ENCODE peak calls at places on chromosomes 2 and 18, in nine cellular contexts. One of them, this sample, is unnamed.

GRCh38 chr18:67104700-67105284 is 411.7 kb downstream of the DSEL start:
- DNase-seq in activated T-helper 1 cell treated with anti-CD3 and anti-CD28 coated beads, Interleukin-2, amount 50 U/mL, for 16 hours: no peak
- DNase-seq in fibroblast of mammary gland: peak; percentile 77
- DNase-seq in spleen: no peak
- DNase-seq in ACHN: peak; percentile 68
- DNase-seq in HuH-7: peak; percentile 11
- DNase-seq in D721Med: no peak
- DNase-seq in activated gamma-delta T cell treated with Interleukin-2 at 50 U/mL for 16 hours: peak; percentile 5
- DNase-seq in brain microvascular endothelial cell: peak; percentile 74
- DNase-seq in this sample: peak; percentile 70

GRCh38 chr2:43269074-43269572 is 42.7 kb upstream of the ZFP36L2 start:
- DNase-seq in activated T-helper 1 cell treated with anti-CD3 and anti-CD28 coated beads, Interleukin-2, amount 50 U/mL, for 16 hours: no peak
- DNase-seq in fibroblast of mammary gland: peak; percentile 100
- DNase-seq in spleen: peak; percentile 89
- DNase-seq in ACHN: peak; percentile 74
- DNase-seq in HuH-7: no peak
- DNase-seq in D721Med: peak; percentile 39
- DNase-seq in activated gamma-delta T cell treated with Interleukin-2 at 50 U/mL for 16 hours: no peak
- DNase-seq in brain microvascular endothelial cell: peak; percentile 97
- DNase-seq in this sample: peak; percentile 100

GRCh38 chr2:109448946-109449788 is 164.6 kb downstream of the SEPTIN10 start:
- DNase-seq in activated T-helper 1 cell treated with anti-CD3 and anti-CD28 coated beads, Interleukin-2, amount 50 U/mL, for 16 hours: no peak
- DNase-seq in fibroblast of mammary gland: peak; percentile 6
- DNase-seq in spleen: peak; percentile 62
- DNase-seq in ACHN: no peak
- DNase-seq in HuH-7: no peak
- DNase-seq in D721Med: no peak
- DNase-seq in activated gamma-delta T cell treated with Interleukin-2 at 50 U/mL for 16 hours: no peak
- DNase-seq in brain microvascular endothelial cell: no peak
- DNase-seq in this sample: peak; percentile 84

GRCh38 chr2:231604101-231604684 is 11.5 kb downstream of the TEX44 start:
- DNase-seq in activated T-helper 1 cell treated with anti-CD3 and anti-CD28 coated beads, Interleukin-2, amount 50 U/mL, for 16 hours: no peak
- DNase-seq in fibroblast of mammary gland: no peak
- DNase-seq in spleen: peak; percentile 88
- DNase-seq in ACHN: no peak
- DNase-seq in HuH-7: peak; percentile 50
- DNase-seq in D721Med: peak; percentile 65
- DNase-seq in activated gamma-delta T cell treated with Interleukin-2 at 50 U/mL for 16 hours: no peak
- DNase-seq in brain microvascular endothelial cell: no peak
- DNase-seq in this sample: no peak

GRCh38 chr2:118085173-118086023 is 2.9 kb upstream of the INSIG2 start:
- DNase-seq in activated T-helper 1 cell treated with anti-CD3 and anti-CD28 coated beads, Interleukin-2, amount 50 U/mL, for 16 hours: no peak
- DNase-seq in fibroblast of mammary gland: no peak
- DNase-seq in spleen: no peak
- DNase-seq in ACHN: peak; percentile 20
- DNase-seq in HuH-7: no peak
- DNase-seq in D721Med: no peak
- DNase-seq in activated gamma-delta T cell treated with Interleukin-2 at 50 U/mL for 16 hours: no peak
- DNase-seq in brain microvascular endothelial cell: no peak
- DNase-seq in this sample: no peak

GRCh38 chr2:164605295-164605694 is 16.0 kb downstream of the GRB14 start:
- DNase-seq in activated T-helper 1 cell treated with anti-CD3 and anti-CD28 coated beads, Interleukin-2, amount 50 U/mL, for 16 hours: no peak
- DNase-seq in fibroblast of mammary gland: peak; percentile 14
- DNase-seq in spleen: no peak
- DNase-seq in ACHN: no peak
- DNase-seq in HuH-7: no peak
- DNase-seq in D721Med: no peak
- DNase-seq in activated gamma-delta T cell treated with Interleukin-2 at 50 U/mL for 16 hours: no peak
- DNase-seq in brain microvascular endothelial cell: no peak
- DNase-seq in this sample: no peak

GRCh38 chr2:134452042-134452733 is 198.3 kb downstream of the MGAT5 start:
- DNase-seq in activated T-helper 1 cell treated with anti-CD3 and anti-CD28 coated beads, Interleukin-2, amount 50 U/mL, for 16 hours: no peak
- DNase-seq in fibroblast of mammary gland: no peak
- DNase-seq in spleen: peak; percentile 42
- DNase-seq in ACHN: no peak
- DNase-seq in HuH-7: no peak
- DNase-seq in D721Med: no peak
- DNase-seq in activated gamma-delta T cell treated with Interleukin-2 at 50 U/mL for 16 hours: no peak
- DNase-seq in brain microvascular endothelial cell: no peak
- DNase-seq in this sample: no peak

GRCh38 chr2:97958184-97958583 is 37.6 kb downstream of the TMEM131 start:
- DNase-seq in activated T-helper 1 cell treated with anti-CD3 and anti-CD28 coated beads, Interleukin-2, amount 50 U/mL, for 16 hours: no peak
- DNase-seq in fibroblast of mammary gland: no peak
- DNase-seq in spleen: no peak
- DNase-seq in ACHN: no peak
- DNase-seq in HuH-7: no peak
- DNase-seq in D721Med: no peak
- DNase-seq in activated gamma-delta T cell treated with Interleukin-2 at 50 U/mL for 16 hours: no peak
- DNase-seq in brain microvascular endothelial cell: no peak
- DNase-seq in this sample: no peak

GRCh38 chr2:85741811-85742507 is 11.8 kb upstream of the ATOH8 start:
- DNase-seq in activated T-helper 1 cell treated with anti-CD3 and anti-CD28 coated beads, Interleukin-2, amount 50 U/mL, for 16 hours: no peak
- DNase-seq in fibroblast of mammary gland: peak; percentile 89
- DNase-seq in spleen: no peak
- DNase-seq in ACHN: no peak
- DNase-seq in HuH-7: no peak
- DNase-seq in D721Med: no peak
- DNase-seq in activated gamma-delta T cell treated with Interleukin-2 at 50 U/mL for 16 hours: no peak
- DNase-seq in brain microvascular endothelial cell: peak; percentile 89
- DNase-seq in this sample: peak; percentile 96

GRCh38 chr18:32684940-32685339 is 87.9 kb downstream of the KLHL14 start:
- DNase-seq in activated T-helper 1 cell treated with anti-CD3 and anti-CD28 coated beads, Interleukin-2, amount 50 U/mL, for 16 hours: no peak
- DNase-seq in fibroblast of mammary gland: no peak
- DNase-seq in spleen: no peak
- DNase-seq in ACHN: no peak
- DNase-seq in HuH-7: no peak
- DNase-seq in D721Med: no peak
- DNase-seq in activated gamma-delta T cell treated with Interleukin-2 at 50 U/mL for 16 hours: no peak
- DNase-seq in brain microvascular endothelial cell: no peak
- DNase-seq in this sample: no peak

GRCh38 chr2:137865954-137866540 is 98.2 kb upstream of the HNMT start:
- DNase-seq in activated T-helper 1 cell treated with anti-CD3 and anti-CD28 coated beads, Interleukin-2, amount 50 U/mL, for 16 hours: no peak
- DNase-seq in fibroblast of mammary gland: peak; percentile 58
- DNase-seq in spleen: no peak
- DNase-seq in ACHN: peak; percentile 65
- DNase-seq in HuH-7: peak; percentile 12
- DNase-seq in D721Med: no peak
- DNase-seq in activated gamma-delta T cell treated with Interleukin-2 at 50 U/mL for 16 hours: peak; percentile 29
- DNase-seq in brain microvascular endothelial cell: peak; percentile 16
- DNase-seq in this sample: peak; percentile 39

GRCh38 chr2:15561574-15562344 is 625 bp upstream of the NBAS start:
- DNase-seq in activated T-helper 1 cell treated with anti-CD3 and anti-CD28 coated beads, Interleukin-2, amount 50 U/mL, for 16 hours: no peak
- DNase-seq in fibroblast of mammary gland: peak; percentile 43
- DNase-seq in spleen: no peak
- DNase-seq in ACHN: peak; percentile 52
- DNase-seq in HuH-7: no peak
- DNase-seq in D721Med: no peak
- DNase-seq in activated gamma-delta T cell treated with Interleukin-2 at 50 U/mL for 16 hours: no peak
- DNase-seq in brain microvascular endothelial cell: peak; percentile 60
- DNase-seq in this sample: peak; percentile 39

GRCh38 chr2:223488814-223489213 is 113.3 kb downstream of the SCG2 start:
- DNase-seq in activated T-helper 1 cell treated with anti-CD3 and anti-CD28 coated beads, Interleukin-2, amount 50 U/mL, for 16 hours: no peak
- DNase-seq in fibroblast of mammary gland: peak; percentile 52
- DNase-seq in spleen: no peak
- DNase-seq in ACHN: peak; percentile 41
- DNase-seq in HuH-7: no peak
- DNase-seq in D721Med: no peak
- DNase-seq in activated gamma-delta T cell treated with Interleukin-2 at 50 U/mL for 16 hours: no peak
- DNase-seq in brain microvascular endothelial cell: peak; percentile 69
- DNase-seq in this sample: peak; percentile 95

GRCh38 chr2:85905891-85906290 is 17.1 kb upstream of the ST3GAL5 start:
- DNase-seq in activated T-helper 1 cell treated with anti-CD3 and anti-CD28 coated beads, Interleukin-2, amount 50 U/mL, for 16 hours: no peak
- DNase-seq in fibroblast of mammary gland: no peak
- DNase-seq in spleen: no peak
- DNase-seq in ACHN: no peak
- DNase-seq in HuH-7: no peak
- DNase-seq in D721Med: no peak
- DNase-seq in activated gamma-delta T cell treated with Interleukin-2 at 50 U/mL for 16 hours: no peak
- DNase-seq in brain microvascular endothelial cell: no peak
- DNase-seq in this sample: no peak

GRCh38 chr2:45826889-45827635 is 175.6 kb downstream of the PRKCE start:
- DNase-seq in activated T-helper 1 cell treated with anti-CD3 and anti-CD28 coated beads, Interleukin-2, amount 50 U/mL, for 16 hours: no peak
- DNase-seq in fibroblast of mammary gland: peak; percentile 89
- DNase-seq in spleen: no peak
- DNase-seq in ACHN: peak; percentile 52
- DNase-seq in HuH-7: no peak
- DNase-seq in D721Med: no peak
- DNase-seq in activated gamma-delta T cell treated with Interleukin-2 at 50 U/mL for 16 hours: no peak
- DNase-seq in brain microvascular endothelial cell: peak; percentile 16
- DNase-seq in this sample: peak; percentile 87

GRCh38 chr2:73268368-73268830 is 15.9 kb downstream of the FBXO41 start:
- DNase-seq in activated T-helper 1 cell treated with anti-CD3 and anti-CD28 coated beads, Interleukin-2, amount 50 U/mL, for 16 hours: no peak
- DNase-seq in fibroblast of mammary gland: no peak
- DNase-seq in spleen: no peak
- DNase-seq in ACHN: no peak
- DNase-seq in HuH-7: no peak
- DNase-seq in D721Med: no peak
- DNase-seq in activated gamma-delta T cell treated with Interleukin-2 at 50 U/mL for 16 hours: no peak
- DNase-seq in brain microvascular endothelial cell: no peak
- DNase-seq in this sample: no peak

GRCh38 chr2:143525536-143525935 is 396.3 kb downstream of the ARHGAP15 start:
- DNase-seq in activated T-helper 1 cell treated with anti-CD3 and anti-CD28 coated beads, Interleukin-2, amount 50 U/mL, for 16 hours: no peak
- DNase-seq in fibroblast of mammary gland: no peak
- DNase-seq in spleen: no peak
- DNase-seq in ACHN: no peak
- DNase-seq in HuH-7: no peak
- DNase-seq in D721Med: no peak
- DNase-seq in activated gamma-delta T cell treated with Interleukin-2 at 50 U/mL for 16 hours: no peak
- DNase-seq in brain microvascular endothelial cell: no peak
- DNase-seq in this sample: no peak

GRCh38 chr2:133489641-133490411 is 78.4 kb downstream of the NCKAP5 start:
- DNase-seq in activated T-helper 1 cell treated with anti-CD3 and anti-CD28 coated beads, Interleukin-2, amount 50 U/mL, for 16 hours: no peak
- DNase-seq in fibroblast of mammary gland: peak; percentile 12
- DNase-seq in spleen: no peak
- DNase-seq in ACHN: no peak
- DNase-seq in HuH-7: no peak
- DNase-seq in D721Med: no peak
- DNase-seq in activated gamma-delta T cell treated with Interleukin-2 at 50 U/mL for 16 hours: no peak
- DNase-seq in brain microvascular endothelial cell: no peak
- DNase-seq in this sample: no peak

GRCh38 chr18:5295231-5295920 is at the start of gene ZBTB14:
- DNase-seq in activated T-helper 1 cell treated with anti-CD3 and anti-CD28 coated beads, Interleukin-2, amount 50 U/mL, for 16 hours: peak; percentile 35
- DNase-seq in fibroblast of mammary gland: peak; percentile 42
- DNase-seq in spleen: peak; percentile 95
- DNase-seq in ACHN: peak; percentile 69
- DNase-seq in HuH-7: peak; percentile 56
- DNase-seq in D721Med: peak; percentile 64
- DNase-seq in activated gamma-delta T cell treated with Interleukin-2 at 50 U/mL for 16 hours: peak; percentile 66
- DNase-seq in brain microvascular endothelial cell: peak; percentile 7
- DNase-seq in this sample: peak; percentile 46

GRCh38 chr2:216665240-216665639 is 30.1 kb downstream of the IGFBP5 start:
- DNase-seq in activated T-helper 1 cell treated with anti-CD3 and anti-CD28 coated beads, Interleukin-2, amount 50 U/mL, for 16 hours: no peak
- DNase-seq in fibroblast of mammary gland: peak; percentile 42
- DNase-seq in spleen: no peak
- DNase-seq in ACHN: no peak
- DNase-seq in HuH-7: no peak
- DNase-seq in D721Med: no peak
- DNase-seq in activated gamma-delta T cell treated with Interleukin-2 at 50 U/mL for 16 hours: no peak
- DNase-seq in brain microvascular endothelial cell: no peak
- DNase-seq in this sample: no peak

GRCh38 chr2:120539937-120540718 is 194.2 kb downstream of the INHBB start:
- DNase-seq in activated T-helper 1 cell treated with anti-CD3 and anti-CD28 coated beads, Interleukin-2, amount 50 U/mL, for 16 hours: no peak
- DNase-seq in fibroblast of mammary gland: peak; percentile 95
- DNase-seq in spleen: no peak
- DNase-seq in ACHN: no peak
- DNase-seq in HuH-7: peak; percentile 81
- DNase-seq in D721Med: peak; percentile 53
- DNase-seq in activated gamma-delta T cell treated with Interleukin-2 at 50 U/mL for 16 hours: no peak
- DNase-seq in brain microvascular endothelial cell: peak; percentile 85
- DNase-seq in this sample: peak; percentile 96

GRCh38 chr18:33440011-33440383 is 524 bp downstream of the CCDC178 start:
- DNase-seq in activated T-helper 1 cell treated with anti-CD3 and anti-CD28 coated beads, Interleukin-2, amount 50 U/mL, for 16 hours: no peak
- DNase-seq in fibroblast of mammary gland: peak; percentile 67
- DNase-seq in spleen: no peak
- DNase-seq in ACHN: peak; percentile 44
- DNase-seq in HuH-7: peak; percentile 24
- DNase-seq in D721Med: no peak
- DNase-seq in activated gamma-delta T cell treated with Interleukin-2 at 50 U/mL for 16 hours: no peak
- DNase-seq in brain microvascular endothelial cell: peak; percentile 42
- DNase-seq in this sample: peak; percentile 0

GRCh38 chr2:20015482-20016083 is 3.1 kb upstream of the MATN3 start:
- DNase-seq in activated T-helper 1 cell treated with anti-CD3 and anti-CD28 coated beads, Interleukin-2, amount 50 U/mL, for 16 hours: no peak
- DNase-seq in fibroblast of mammary gland: peak; percentile 67
- DNase-seq in spleen: no peak
- DNase-seq in ACHN: peak; percentile 71
- DNase-seq in HuH-7: peak; percentile 65
- DNase-seq in D721Med: peak; percentile 38
- DNase-seq in activated gamma-delta T cell treated with Interleukin-2 at 50 U/mL for 16 hours: no peak
- DNase-seq in brain microvascular endothelial cell: peak; percentile 12
- DNase-seq in this sample: peak; percentile 68

GRCh38 chr2:36839976-36840617 is 126.2 kb downstream of the STRN start:
- DNase-seq in activated T-helper 1 cell treated with anti-CD3 and anti-CD28 coated beads, Interleukin-2, amount 50 U/mL, for 16 hours: no peak
- DNase-seq in fibroblast of mammary gland: no peak
- DNase-seq in spleen: no peak
- DNase-seq in ACHN: no peak
- DNase-seq in HuH-7: no peak
- DNase-seq in D721Med: no peak
- DNase-seq in activated gamma-delta T cell treated with Interleukin-2 at 50 U/mL for 16 hours: no peak
- DNase-seq in brain microvascular endothelial cell: no peak
- DNase-seq in this sample: no peak

GRCh38 chr18:8998481-8999217 is 103.8 kb upstream of the NDUFV2 start:
- DNase-seq in activated T-helper 1 cell treated with anti-CD3 and anti-CD28 coated beads, Interleukin-2, amount 50 U/mL, for 16 hours: no peak
- DNase-seq in fibroblast of mammary gland: peak; percentile 25
- DNase-seq in spleen: no peak
- DNase-seq in ACHN: no peak
- DNase-seq in HuH-7: peak; percentile 66
- DNase-seq in D721Med: no peak
- DNase-seq in activated gamma-delta T cell treated with Interleukin-2 at 50 U/mL for 16 hours: no peak
- DNase-seq in brain microvascular endothelial cell: no peak
- DNase-seq in this sample: no peak

GRCh38 chr2:147331790-147332419 is 512.9 kb upstream of the ACVR2A start:
- DNase-seq in activated T-helper 1 cell treated with anti-CD3 and anti-CD28 coated beads, Interleukin-2, amount 50 U/mL, for 16 hours: no peak
- DNase-seq in fibroblast of mammary gland: peak; percentile 64
- DNase-seq in spleen: no peak
- DNase-seq in ACHN: peak; percentile 68
- DNase-seq in HuH-7: peak; percentile 28
- DNase-seq in D721Med: no peak
- DNase-seq in activated gamma-delta T cell treated with Interleukin-2 at 50 U/mL for 16 hours: peak; percentile 21
- DNase-seq in brain microvascular endothelial cell: peak; percentile 25
- DNase-seq in this sample: peak; percentile 48

GRCh38 chr2:190351955-190352354 is 8.6 kb downstream of the INPP1 start:
- DNase-seq in activated T-helper 1 cell treated with anti-CD3 and anti-CD28 coated beads, Interleukin-2, amount 50 U/mL, for 16 hours: no peak
- DNase-seq in fibroblast of mammary gland: no peak
- DNase-seq in spleen: no peak
- DNase-seq in ACHN: no peak
- DNase-seq in HuH-7: no peak
- DNase-seq in D721Med: no peak
- DNase-seq in activated gamma-delta T cell treated with Interleukin-2 at 50 U/mL for 16 hours: no peak
- DNase-seq in brain microvascular endothelial cell: no peak
- DNase-seq in this sample: no peak

GRCh38 chr2:199315299-199316179 is 142.2 kb downstream of the SATB2 start:
- DNase-seq in activated T-helper 1 cell treated with anti-CD3 and anti-CD28 coated beads, Interleukin-2, amount 50 U/mL, for 16 hours: no peak
- DNase-seq in fibroblast of mammary gland: peak; percentile 64
- DNase-seq in spleen: no peak
- DNase-seq in ACHN: peak; percentile 53
- DNase-seq in HuH-7: peak; percentile 9
- DNase-seq in D721Med: no peak
- DNase-seq in activated gamma-delta T cell treated with Interleukin-2 at 50 U/mL for 16 hours: no peak
- DNase-seq in brain microvascular endothelial cell: peak; percentile 27
- DNase-seq in this sample: peak; percentile 33

GRCh38 chr18:40041951-40042350 is 1913.1 kb upstream of the PIK3C3 start:
- DNase-seq in activated T-helper 1 cell treated with anti-CD3 and anti-CD28 coated beads, Interleukin-2, amount 50 U/mL, for 16 hours: no peak
- DNase-seq in fibroblast of mammary gland: no peak
- DNase-seq in spleen: no peak
- DNase-seq in ACHN: no peak
- DNase-seq in HuH-7: no peak
- DNase-seq in D721Med: no peak
- DNase-seq in activated gamma-delta T cell treated with Interleukin-2 at 50 U/mL for 16 hours: no peak
- DNase-seq in brain microvascular endothelial cell: no peak
- DNase-seq in this sample: no peak

GRCh38 chr2:53202063-53202462 is 565.5 kb upstream of the CHAC2 start:
- DNase-seq in activated T-helper 1 cell treated with anti-CD3 and anti-CD28 coated beads, Interleukin-2, amount 50 U/mL, for 16 hours: no peak
- DNase-seq in fibroblast of mammary gland: peak; percentile 84
- DNase-seq in spleen: no peak
- DNase-seq in ACHN: peak; percentile 81
- DNase-seq in HuH-7: no peak
- DNase-seq in D721Med: no peak
- DNase-seq in activated gamma-delta T cell treated with Interleukin-2 at 50 U/mL for 16 hours: no peak
- DNase-seq in brain microvascular endothelial cell: peak; percentile 47
- DNase-seq in this sample: peak; percentile 82

GRCh38 chr18:25650201-25650941 is 298.4 kb upstream of the ZNF521 start:
- DNase-seq in activated T-helper 1 cell treated with anti-CD3 and anti-CD28 coated beads, Interleukin-2, amount 50 U/mL, for 16 hours: no peak
- DNase-seq in fibroblast of mammary gland: peak; percentile 97
- DNase-seq in spleen: no peak
- DNase-seq in ACHN: peak; percentile 96
- DNase-seq in HuH-7: no peak
- DNase-seq in D721Med: no peak
- DNase-seq in activated gamma-delta T cell treated with Interleukin-2 at 50 U/mL for 16 hours: no peak
- DNase-seq in brain microvascular endothelial cell: peak; percentile 94
- DNase-seq in this sample: peak; percentile 97